ENCODE peak calls at places on chromosome 20, in seven cellular contexts. K is NB4; T is mammary epithelial cell; S is activated CD4-positive, CD25-positive, alpha-beta regulatory T cell; N is NCI-H2029 treated with DMSO at 0.1 percent for 48 hours; W is nucleus accumbens; D is pancreas. Q is an unnamed sample.

GRCh38 chr20:35490736-35491181 is 35.4 kb downstream of the CEP250 start:
- DNase-seq in T (no peak), S (peak), K (peak), N (no peak), W (no peak), D (no peak), Q (no peak)

GRCh38 chr20:10359621-10360040 is 74.4 kb downstream of the MKKS start:
- DNase-seq in K (no peak), W (no peak), N (no peak), S (no peak), T (no peak), D (no peak), Q (peak)

GRCh38 chr20:3092611-3093379 is 8.3 kb upstream of the AVP start:
- DNase-seq in S (peak), K (peak), W (no peak), T (no peak), N (no peak), D (no peak), Q (no peak)

GRCh38 chr20:63102720-63103375 is 96.1 kb upstream of the BHLHE23 start:
- DNase-seq in T (no peak), S (peak), K (no peak), D (no peak), W (peak), N (no peak), Q (no peak)

GRCh38 chr20:45934046-45934586 is 367 bp upstream of the PCIF1 start:
- DNase-seq in T (no peak), S (peak), W (peak), D (peak), N (no peak), K (peak), Q (peak)

GRCh38 chr20:15600565-15600964 is 972.7 kb downstream of the KIF16B start:
- DNase-seq in N (no peak), K (no peak), W (no peak), T (no peak), S (no peak), D (no peak), Q (no peak)

GRCh38 chr20:20010639-20011500 is 6.3 kb upstream of the NAA20 start:
- DNase-seq in T (no peak), N (peak), W (no peak), K (no peak), D (no peak), S (no peak), Q (peak)

GRCh38 chr20:2535711-2536561 is 437 bp upstream of the TMC2 start:
- DNase-seq in N (no peak), D (no peak), K (no peak), W (no peak), S (no peak), T (no peak), Q (no peak)

GRCh38 chr20:23269954-23270353 is 80.6 kb upstream of the NXT1 start:
- DNase-seq in K (no peak), W (no peak), T (no peak), D (no peak), S (no peak), N (no peak), Q (no peak)

GRCh38 chr20:45016089-45016641 is 49.9 kb downstream of the STK4 start:
- DNase-seq in T (no peak), S (no peak), N (no peak), D (no peak), K (no peak), W (no peak), Q (no peak)

GRCh38 chr20:61883867-61884393 is 181.8 kb downstream of the TAF4 start:
- DNase-seq in W (no peak), T (no peak), S (no peak), N (no peak), K (no peak), D (no peak), Q (no peak)

GRCh38 chr20:59184880-59185447 is 21.3 kb downstream of the ZNF831 start:
- DNase-seq in S (no peak), T (no peak), W (no peak), K (no peak), N (no peak), D (no peak), Q (no peak)

GRCh38 chr20:54980321-54980960 is 505.0 kb downstream of the DOK5 start:
- DNase-seq in K (peak), T (peak), N (no peak), D (no peak), S (no peak), W (no peak), Q (peak)

GRCh38 chr20:46965477-46965876 is 70.8 kb downstream of the EYA2 start:
- DNase-seq in T (peak), W (no peak), N (peak), D (no peak), S (no peak), K (no peak), Q (no peak)

GRCh38 chr20:34190679-34191090 is 50.5 kb upstream of the ASIP start:
- DNase-seq in W (peak), D (peak), S (no peak), N (peak), K (peak), T (peak), Q (peak)

GRCh38 chr20:11080776-11081406 is 407.1 kb upstream of the JAG1 start:
- DNase-seq in K (no peak), N (peak), S (no peak), W (no peak), T (no peak), D (no peak), Q (no peak)

Q was measured in astrocyte of the spinal cord.